ENCODE peak calls at places on chromosomes 5 and 9, in six cellular contexts. One of them, this sample, is unnamed.

GRCh38 chr5:35884125-35884788 is 27.6 kb downstream of the IL7R start:
- DNase-seq in GM03348: peak
- DNase-seq in heart left ventricle: no peak
- DNase-seq in Daoy: peak
- DNase-seq in GM23248: peak
- DNase-seq in AG09319: no peak
- DNase-seq in this sample: peak

GRCh38 chr5:141508808-141509611 is 20.1 kb downstream of the PCDHGC5 start:
- DNase-seq in GM03348: peak
- DNase-seq in heart left ventricle: peak
- DNase-seq in Daoy: peak
- DNase-seq in GM23248: peak
- DNase-seq in AG09319: peak
- DNase-seq in this sample: peak

GRCh38 chr5:180648658-180649296 is 623 bp downstream of the FLT4 start:
- DNase-seq in GM03348: no peak
- DNase-seq in heart left ventricle: no peak
- DNase-seq in Daoy: peak
- DNase-seq in GM23248: no peak
- DNase-seq in AG09319: no peak
- DNase-seq in this sample: no peak

GRCh38 chr9:71901695-71902094 is 9.3 kb downstream of the ABHD17B start:
- DNase-seq in GM03348: no peak
- DNase-seq in heart left ventricle: no peak
- DNase-seq in Daoy: no peak
- DNase-seq in GM23248: no peak
- DNase-seq in AG09319: no peak
- DNase-seq in this sample: no peak

GRCh38 chr9:129058965-129059795 is 21.7 kb upstream of the DOLPP1 start:
- DNase-seq in GM03348: peak
- DNase-seq in heart left ventricle: no peak
- DNase-seq in Daoy: peak
- DNase-seq in GM23248: peak
- DNase-seq in AG09319: no peak
- DNase-seq in this sample: peak

GRCh38 chr5:24162343-24162742 is 482.4 kb downstream of the CDH10 start:
- DNase-seq in GM03348: no peak
- DNase-seq in heart left ventricle: no peak
- DNase-seq in Daoy: no peak
- DNase-seq in GM23248: peak
- DNase-seq in AG09319: no peak
- DNase-seq in this sample: no peak

GRCh38 chr5:176792584-176793342 is 17.6 kb upstream of the UNC5A start:
- DNase-seq in GM03348: no peak
- DNase-seq in heart left ventricle: no peak
- DNase-seq in Daoy: no peak
- DNase-seq in GM23248: no peak
- DNase-seq in AG09319: no peak
- DNase-seq in this sample: no peak

GRCh38 chr5:42677156-42677842 is 79.3 kb upstream of the CCDC152 start:
- DNase-seq in GM03348: no peak
- DNase-seq in heart left ventricle: no peak
- DNase-seq in Daoy: no peak
- DNase-seq in GM23248: no peak
- DNase-seq in AG09319: no peak
- DNase-seq in this sample: no peak

GRCh38 chr5:142838845-142839244 is 68.7 kb downstream of the ARHGAP26 start:
- DNase-seq in GM03348: no peak
- DNase-seq in heart left ventricle: no peak
- DNase-seq in Daoy: no peak
- DNase-seq in GM23248: no peak
- DNase-seq in AG09319: no peak
- DNase-seq in this sample: no peak

GRCh38 chr5:150469718-150470470 is 20.4 kb upstream of the RPS14 start:
- DNase-seq in GM03348: peak
- DNase-seq in heart left ventricle: no peak
- DNase-seq in Daoy: peak
- DNase-seq in GM23248: peak
- DNase-seq in AG09319: peak
- DNase-seq in this sample: peak

GRCh38 chr9:69046723-69047122 is 11.2 kb downstream of the FXN start:
- DNase-seq in GM03348: no peak
- DNase-seq in heart left ventricle: no peak
- DNase-seq in Daoy: no peak
- DNase-seq in GM23248: no peak
- DNase-seq in AG09319: no peak
- DNase-seq in this sample: no peak

GRCh38 chr9:14018061-14018460 is 295.9 kb downstream of the NFIB start:
- DNase-seq in GM03348: peak
- DNase-seq in heart left ventricle: no peak
- DNase-seq in Daoy: peak
- DNase-seq in GM23248: peak
- DNase-seq in AG09319: no peak
- DNase-seq in this sample: peak

GRCh38 chr5:135208555-135209494 is 174.8 kb upstream of the PITX1 start:
- DNase-seq in GM03348: peak
- DNase-seq in heart left ventricle: no peak
- DNase-seq in Daoy: peak
- DNase-seq in GM23248: peak
- DNase-seq in AG09319: peak
- DNase-seq in this sample: peak

GRCh38 chr5:2220741-2221140 is 338.0 kb upstream of the IRX4 start:
- DNase-seq in GM03348: no peak
- DNase-seq in heart left ventricle: no peak
- DNase-seq in Daoy: no peak
- DNase-seq in GM23248: no peak
- DNase-seq in AG09319: no peak
- DNase-seq in this sample: no peak

GRCh38 chr5:140338336-140338735 is 8.1 kb downstream of the HBEGF start:
- DNase-seq in GM03348: no peak
- DNase-seq in heart left ventricle: no peak
- DNase-seq in Daoy: no peak
- DNase-seq in GM23248: peak
- DNase-seq in AG09319: no peak
- DNase-seq in this sample: peak

GRCh38 chr9:7172445-7173115 is 414.8 kb downstream of the KDM4C start:
- DNase-seq in GM03348: peak
- DNase-seq in heart left ventricle: no peak
- DNase-seq in Daoy: no peak
- DNase-seq in GM23248: peak
- DNase-seq in AG09319: no peak
- DNase-seq in this sample: peak

GRCh38 chr5:34622046-34622435 is 34.1 kb upstream of the RAI14 start:
- DNase-seq in GM03348: peak
- DNase-seq in heart left ventricle: no peak
- DNase-seq in Daoy: no peak
- DNase-seq in GM23248: peak
- DNase-seq in AG09319: peak
- DNase-seq in this sample: no peak

This sample was measured in LHCN-M2.